ENCODE peak calls at places on chromosomes 13 and 19, in five cellular contexts. I is GM04504, L is T-cell, U is progenitor cell of endocrine pancreas, F is neural crest cell. E is an unnamed sample.
A peak's percentile ranks its signal among the peaks of the same experiment; 100 is the strongest.

GRCh38 chr13:71290963-71291937 is 575.8 kb downstream of the DACH1 start:
- DNase-seq in F (no peak), U (no peak), L (peak; percentile 55), I (peak; percentile 1), E (peak; percentile 14)

GRCh38 chr19:54179921-54180452 is 7.0 kb upstream of the TMC4 start:
- DNase-seq in U (peak; percentile 59), I (no peak), L (no peak), F (peak; percentile 67), E (no peak)

GRCh38 chr13:98264877-98265276 is 87.8 kb upstream of the RNF113B start:
- DNase-seq in L (no peak), U (no peak), I (no peak), F (no peak), E (no peak)

GRCh38 chr13:67438465-67438864 is 208.3 kb upstream of the PCDH9 start:
- DNase-seq in U (no peak), I (no peak), F (no peak), L (no peak), E (no peak)

GRCh38 chr13:40666905-40667621 is 622 bp upstream of the FOXO1 start:
- DNase-seq in U (peak; percentile 51), F (peak; percentile 66), L (no peak), I (no peak), E (peak; percentile 13)

GRCh38 chr13:99681695-99682094 is 180.4 kb downstream of the TM9SF2 start:
- DNase-seq in U (no peak), I (no peak), L (no peak), F (no peak), E (no peak)

GRCh38 chr13:23999411-23999810 is 102.1 kb upstream of the C1QTNF9B start:
- DNase-seq in U (no peak), L (no peak), F (no peak), I (no peak), E (no peak)

GRCh38 chr19:16542894-16543498 is 759 bp upstream of the CHERP start:
- DNase-seq in L (no peak), I (no peak), U (no peak), F (no peak), E (no peak)

GRCh38 chr19:46737761-46738171 is 8.1 kb upstream of the FKRP start:
- DNase-seq in U (no peak), I (no peak), L (no peak), F (no peak), E (no peak)

GRCh38 chr19:35114656-35115537 is 726 bp upstream of the FXYD3 start:
- DNase-seq in F (peak; percentile 97), U (peak; percentile 75), L (peak; percentile 35), I (no peak), E (peak; percentile 85)

GRCh38 chr19:45499196-45500180 is 1.2 kb downstream of the PPM1N start:
- DNase-seq in F (peak; percentile 23), I (no peak), L (peak; percentile 39), U (no peak), E (no peak)

GRCh38 chr13:25874907-25875306 is 176.9 kb downstream of the SHISA2 start:
- DNase-seq in F (no peak), L (peak; percentile 74), U (no peak), I (no peak), E (no peak)

GRCh38 chr19:39631626-39632025 is 24.1 kb upstream of the LGALS16 start:
- DNase-seq in I (no peak), F (no peak), U (no peak), L (no peak), E (no peak)

GRCh38 chr13:22050951-22051563 is 380.2 kb downstream of the FGF9 start:
- DNase-seq in L (no peak), I (no peak), F (no peak), U (no peak), E (no peak)

GRCh38 chr13:47499358-47500150 is 501.5 kb downstream of the SUCLA2 start:
- DNase-seq in F (no peak), U (no peak), I (peak; percentile 63), L (no peak), E (no peak)

GRCh38 chr13:97809576-97809975 is 143.9 kb upstream of the IPO5 start:
- DNase-seq in U (no peak), L (no peak), I (no peak), F (no peak), E (no peak)